ENCODE peak calls at places on chromosome 3, in seven cellular contexts. S is psoas muscle, W is AG09309, T is heart left ventricle, Q is hepatocyte, M is neural crest cell, G is LNCaP clone FGC. R is an unnamed sample.

GRCh38 chr3:194129581-194130133 is 6.3 kb upstream of the HES1 start:
- DNase-seq in Q (peak; percentile 83), W (no peak), G (no peak), S (no peak), M (no peak), T (no peak), R (no peak)

GRCh38 chr3:139695701-139696422 is 18.1 kb upstream of the NMNAT3 start:
- DNase-seq in Q (no peak), G (no peak), S (no peak), M (no peak), W (no peak), T (no peak), R (no peak)

GRCh38 chr3:133955892-133956291 is 60.2 kb upstream of the RAB6B start:
- DNase-seq in T (no peak), S (no peak), G (no peak), M (no peak), W (no peak), Q (peak; percentile 39), R (no peak)

GRCh38 chr3:187773233-187773962 is 28.1 kb upstream of the BCL6 start:
- DNase-seq in T (no peak), Q (no peak), W (no peak), M (no peak), G (no peak), S (no peak), R (no peak)

GRCh38 chr3:154931484-154931883 is 148.6 kb upstream of the MME start:
- DNase-seq in G (no peak), S (no peak), Q (no peak), W (peak; percentile 16), M (no peak), T (no peak), R (no peak)

GRCh38 chr3:51198476-51198875 is 186.6 kb upstream of the MANF start:
- DNase-seq in W (no peak), T (no peak), Q (no peak), M (no peak), S (no peak), G (no peak), R (no peak)

GRCh38 chr3:109363634-109364033 is 26.3 kb upstream of the DPPA4 start:
- DNase-seq in W (no peak), T (no peak), G (no peak), M (no peak), S (no peak), Q (no peak), R (no peak)

GRCh38 chr3:159604151-159604581 is 384.5 kb upstream of the IL12A start:
- DNase-seq in Q (no peak), W (no peak), G (no peak), M (no peak), S (no peak), T (peak; percentile 95), R (no peak)

GRCh38 chr3:57226156-57226555 is 1.4 kb upstream of the APPL1 start:
- DNase-seq in W (no peak), Q (no peak), G (no peak), S (no peak), T (no peak), M (no peak), R (no peak)

GRCh38 chr3:49880581-49881328 is 11.0 kb upstream of the CAMKV start:
- DNase-seq in M (peak; percentile 76), Q (no peak), T (no peak), G (no peak), S (no peak), W (no peak), R (no peak)

GRCh38 chr3:123475786-123476185 is 26.9 kb upstream of the ADCY5 start:
- DNase-seq in G (no peak), M (no peak), S (no peak), T (no peak), W (no peak), Q (no peak), R (no peak)

DNA sequence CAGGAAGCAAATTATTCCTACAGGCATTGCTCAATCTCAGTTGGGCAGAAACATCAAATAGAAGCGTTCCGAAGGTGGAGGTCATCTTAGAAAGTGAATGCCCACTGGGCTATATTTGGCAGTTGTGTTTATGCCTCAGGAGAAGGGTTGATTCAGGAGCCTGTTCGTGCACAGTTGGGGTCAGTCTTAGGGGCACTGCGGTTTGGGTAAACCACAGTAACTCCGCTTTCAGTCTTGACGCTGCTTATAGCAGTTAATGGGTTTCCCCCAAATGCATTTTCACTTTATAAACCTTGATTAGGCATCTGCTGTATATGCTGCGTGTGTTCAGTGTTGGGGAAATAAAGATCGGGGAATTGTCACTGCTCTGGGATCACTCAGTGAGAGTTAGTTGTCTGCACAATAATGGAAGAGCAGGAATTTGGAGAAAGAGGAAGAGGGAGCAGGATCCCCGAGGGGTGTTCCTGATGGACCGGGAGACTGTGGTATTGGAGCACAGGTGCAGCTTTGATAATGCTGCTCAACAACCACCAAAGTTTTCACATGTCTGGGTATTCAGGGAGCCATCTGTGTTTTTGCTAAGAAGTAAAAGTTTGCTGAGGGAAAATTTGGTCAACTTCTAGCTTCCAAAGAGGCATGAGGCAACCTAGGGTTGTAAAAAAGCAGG is 124.3 kb upstream of the EIF1B start:
- DNase-seq in W (no peak), M (no peak), T (no peak), S (no peak), Q (no peak), G (no peak), R (no peak)
- TF ChIP-seq CTCF in W (no peak), M (no peak), T (no peak), S (no peak), Q (no peak), G (no peak), R (no peak)

DNA sequence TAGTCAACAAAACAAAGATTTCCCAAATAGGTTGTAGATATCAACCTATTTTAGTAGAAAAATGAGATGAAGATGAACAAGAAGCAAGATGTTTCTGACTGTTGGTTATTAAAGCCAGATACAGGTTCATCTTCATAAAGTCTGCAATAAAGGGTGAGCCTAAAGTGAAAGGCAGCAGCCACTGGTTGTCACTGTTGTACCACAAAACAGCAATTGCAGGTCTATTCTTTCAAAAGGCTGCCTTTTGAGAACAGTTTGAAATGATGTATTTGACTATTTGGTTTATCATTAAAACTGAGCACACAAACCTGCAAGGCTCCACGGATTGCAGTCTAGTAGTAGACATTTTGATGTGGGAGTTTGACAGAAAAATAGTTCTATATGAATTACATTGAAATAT is 543.4 kb downstream of the GBE1 start:
- DNase-seq in G (no peak), M (no peak), S (no peak), T (no peak), Q (peak; percentile 44), W (no peak), R (peak; percentile 11)
- TF ChIP-seq CTCF in G (peak; percentile 43), M (peak; percentile 67), S (no peak), T (no peak), Q (peak; percentile 67), W (no peak), R (no peak)

GRCh38 chr3:4996223-4996765 is 17.1 kb downstream of the BHLHE40 start:
- DNase-seq in T (no peak), M (no peak), W (no peak), S (no peak), Q (no peak), G (no peak), R (no peak)

GRCh38 chr3:4994823-4995499 is 15.7 kb downstream of the BHLHE40 start:
- DNase-seq in Q (peak; percentile 67), S (peak; percentile 92), G (no peak), T (peak; percentile 92), M (no peak), W (no peak), R (no peak)

GRCh38 chr3:4997946-4998345 is 18.7 kb downstream of the BHLHE40 start:
- DNase-seq in T (no peak), W (no peak), M (no peak), Q (no peak), G (no peak), S (no peak), R (no peak)

GRCh38 chr3:4995500-4996053 is 16.3 kb downstream of the BHLHE40 start:
- DNase-seq in G (no peak), T (no peak), S (peak; percentile 74), W (no peak), Q (no peak), M (no peak), R (no peak)

GRCh38 chr3:4996771-4997291 is 17.6 kb downstream of the BHLHE40 start:
- DNase-seq in Q (no peak), S (no peak), W (no peak), G (no peak), M (no peak), T (no peak), R (no peak)
- TF ChIP-seq CTCF in Q (no peak), S (no peak), W (no peak), G (no peak), M (no peak), T (no peak), R (no peak)

DNA sequence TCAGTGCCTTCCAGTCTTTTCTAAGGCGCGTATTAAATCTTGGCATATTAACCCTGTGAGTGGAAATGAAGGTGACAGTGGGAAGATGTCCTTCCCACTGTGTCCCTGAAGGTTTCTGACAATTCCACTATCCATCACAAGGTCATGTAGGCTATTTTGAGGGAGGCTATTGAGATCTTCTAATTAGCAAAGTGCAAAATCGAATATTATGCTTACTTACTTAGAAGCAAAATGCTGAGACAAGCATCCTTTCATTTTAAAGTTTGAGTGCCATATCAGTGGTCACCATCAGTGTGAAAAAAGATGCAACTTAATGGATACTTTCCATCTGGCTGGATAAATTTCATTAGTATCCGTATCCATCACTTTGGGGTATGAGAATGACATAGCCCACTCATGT is 77.6 kb downstream of the COL6A5 start:
- DNase-seq in S (no peak), W (no peak), G (no peak), T (no peak), Q (no peak), M (no peak), R (no peak)
- TF ChIP-seq CTCF in S (no peak), W (no peak), G (no peak), T (no peak), Q (no peak), M (no peak), R (no peak)

DNA sequence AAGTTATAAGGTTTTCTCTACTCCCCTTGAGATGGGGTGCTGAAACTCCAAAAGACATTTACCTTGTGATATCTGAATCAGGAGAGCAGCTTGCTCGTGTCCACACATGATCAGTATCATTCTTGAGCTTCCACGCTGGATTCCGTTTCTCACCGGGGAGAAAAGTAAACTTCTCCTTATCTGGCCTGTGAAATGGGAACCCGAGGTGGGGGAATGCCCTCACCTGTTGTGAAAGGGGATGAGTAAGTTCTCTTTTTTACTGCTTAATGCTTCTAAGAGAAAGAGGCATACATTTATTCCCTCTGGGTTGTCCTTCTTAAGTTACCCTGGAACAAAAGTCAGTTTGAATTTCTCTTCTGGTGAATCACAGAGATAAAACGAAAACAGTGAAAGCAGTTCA is 440.5 kb upstream of the ADAMTS9 start:
- DNase-seq in G (no peak), W (no peak), S (no peak), T (no peak), Q (peak; percentile 11), M (no peak), R (no peak)
- TF ChIP-seq CTCF in G (no peak), W (no peak), S (no peak), T (no peak), Q (no peak), M (no peak), R (no peak)